ENCODE peak calls at places on chromosomes 12 and 14, in six cellular contexts. L is HuH-7.5, K is amniotic stem cell, Q is ELR, Z is AG04450, P is trophoblast cell. R is an unnamed sample.

GRCh38 chr14:83559721-83560120 is 1970.2 kb upstream of the FLRT2 start:
- DNase-seq in L (no peak), K (no peak), Q (peak; percentile 1), Z (peak; percentile 33), P (no peak), R (no peak)

GRCh38 chr14:65958664-65959562 is 527.3 kb upstream of the CCDC196 start:
- DNase-seq in L (no peak), K (no peak), Q (peak; percentile 59), Z (no peak), P (no peak), R (peak; percentile 32)

GRCh38 chr12:89212339-89212771 is 139.9 kb downstream of the DUSP6 start:
- DNase-seq in L (no peak), K (no peak), Q (no peak), Z (no peak), P (no peak), R (no peak)

GRCh38 chr12:104702565-104703139 is 245.9 kb downstream of the CHST11 start:
- DNase-seq in L (no peak), K (no peak), Q (peak; percentile 40), Z (no peak), P (no peak), R (no peak)

GRCh38 chr12:103905730-103906349 is 24.4 kb upstream of the HSP90B1 start:
- DNase-seq in L (no peak), K (no peak), Q (no peak), Z (no peak), P (no peak), R (no peak)

GRCh38 chr12:62562892-62563291 is 96.3 kb downstream of the MON2 start:
- DNase-seq in L (no peak), K (no peak), Q (peak; percentile 39), Z (no peak), P (no peak), R (no peak)

GRCh38 chr12:90543393-90543792 is 411.6 kb downstream of the CCER1 start:
- DNase-seq in L (no peak), K (no peak), Q (peak; percentile 55), Z (no peak), P (no peak), R (no peak)

GRCh38 chr12:1272132-1272531 is 281.1 kb downstream of the ERC1 start:
- DNase-seq in L (no peak), K (no peak), Q (no peak), Z (no peak), P (no peak), R (no peak)

GRCh38 chr12:31431721-31432120 is 105.8 kb upstream of the SINHCAF start:
- DNase-seq in L (no peak), K (no peak), Q (peak; percentile 16), Z (peak; percentile 48), P (no peak), R (no peak)

GRCh38 chr12:111450676-111451075 is 45.0 kb downstream of the SH2B3 start:
- DNase-seq in L (no peak), K (no peak), Q (no peak), Z (no peak), P (no peak), R (no peak)

GRCh38 chr12:52879394-52880351 is 25.2 kb downstream of the KRT8 start:
- DNase-seq in L (peak; percentile 93), K (peak; percentile 76), Q (peak; percentile 92), Z (no peak), P (peak; percentile 84), R (peak; percentile 79)

GRCh38 chr14:81450100-81450531 is 50.0 kb upstream of the STON2 start:
- DNase-seq in L (no peak), K (no peak), Q (no peak), Z (no peak), P (peak; percentile 81), R (no peak)

GRCh38 chr14:28344381-28344780 is 422.2 kb upstream of the FOXG1 start:
- DNase-seq in L (no peak), K (no peak), Q (peak; percentile 43), Z (no peak), P (no peak), R (no peak)

GRCh38 chr12:109766251-109766778 is 52.7 kb downstream of the FAM222A start:
- DNase-seq in L (no peak), K (no peak), Q (no peak), Z (no peak), P (no peak), R (no peak)

GRCh38 chr14:72808564-72808963 is 85.3 kb downstream of the DPF3 start:
- DNase-seq in L (no peak), K (no peak), Q (no peak), Z (no peak), P (no peak), R (peak; percentile 52)

GRCh38 chr12:6825398-6826124 is 2.6 kb upstream of the P3H3 start:
- DNase-seq in L (peak; percentile 98), K (peak; percentile 52), Q (peak; percentile 88), Z (peak; percentile 60), P (peak; percentile 73), R (peak; percentile 77)

GRCh38 chr12:63238892-63239291 is 87.9 kb upstream of the AVPR1A start:
- DNase-seq in L (no peak), K (no peak), Q (no peak), Z (no peak), P (no peak), R (no peak)

GRCh38 chr12:82852529-82852928 is 165.8 kb downstream of the TMTC2 start:
- DNase-seq in L (no peak), K (no peak), Q (no peak), Z (no peak), P (no peak), R (no peak)

GRCh38 chr14:84129028-84129427 is 1400.9 kb upstream of the FLRT2 start:
- DNase-seq in L (no peak), K (no peak), Q (no peak), Z (no peak), P (no peak), R (peak; percentile 56)

R was measured in globus pallidus.